ENCODE peak calls at places on chromosomes 5 and 9, in ten cellular contexts. T is PC-3; K is stomach; M is body of pancreas; F is neural progenitor cell; U is brain microvascular endothelial cell; Y is psoas muscle; Z is PC-9; Q is CD8-positive, alpha-beta T cell; G is tibial artery. V is an unnamed sample.

GRCh38 chr5:160959804-160960203 is 107.8 kb upstream of the ATP10B start:
- DNase-seq in M (peak), F (no peak), G (no peak), Z (no peak), T (peak), Q (no peak), U (no peak), K (peak), Y (no peak), V (no peak)

GRCh38 chr5:137619191-137619870 is 116.6 kb downstream of the KLHL3 start:
- DNase-seq in M (peak), Y (peak), U (peak), Q (no peak), F (no peak), Z (peak), K (no peak), G (peak), T (peak), V (peak)

GRCh38 chr5:134477462-134478245 is 47.8 kb upstream of the JADE2 start:
- DNase-seq in K (no peak), Q (no peak), U (peak), M (no peak), G (no peak), Z (no peak), F (no peak), Y (no peak), T (peak), V (no peak)

GRCh38 chr5:172311605-172312004 is 28.0 kb upstream of the UBTD2 start:
- DNase-seq in Y (peak), Z (no peak), T (no peak), M (no peak), G (peak), U (no peak), Q (no peak), F (no peak), K (no peak), V (peak)

GRCh38 chr5:179124329-179124852 is 64.2 kb downstream of the ZNF354C start:
- DNase-seq in F (no peak), Z (no peak), G (no peak), Q (no peak), T (no peak), M (no peak), K (no peak), Y (no peak), U (no peak), V (no peak)

GRCh38 chr5:158450761-158451160 is 591.8 kb upstream of the CLINT1 start:
- DNase-seq in K (no peak), Z (no peak), F (no peak), T (no peak), Q (no peak), M (no peak), U (peak), G (no peak), Y (no peak), V (no peak)

GRCh38 chr5:122256388-122256787 is 55.6 kb upstream of the SNCAIP start:
- DNase-seq in Z (no peak), T (no peak), M (no peak), F (no peak), U (no peak), G (no peak), Y (no peak), K (no peak), Q (no peak), V (no peak)

GRCh38 chr9:108207611-108208051 is 648.2 kb downstream of the ACTL7B start:
- DNase-seq in K (no peak), T (no peak), G (no peak), Z (no peak), F (no peak), Q (no peak), U (no peak), M (no peak), Y (no peak), V (peak)

GRCh38 chr9:128552744-128553221 is 396 bp downstream of the SPTAN1 start:
- DNase-seq in G (peak), F (peak), U (no peak), Q (no peak), M (peak), K (peak), Y (peak), T (peak), Z (peak), V (no peak)

GRCh38 chr5:109767997-109768396 is 78.3 kb downstream of the MAN2A1 start:
- DNase-seq in Z (no peak), Q (no peak), U (no peak), Y (no peak), T (no peak), F (no peak), M (no peak), G (no peak), K (no peak), V (no peak)

GRCh38 chr5:54696931-54697330 is 179.4 kb downstream of the SNX18 start:
- DNase-seq in Z (no peak), G (no peak), T (no peak), U (no peak), K (no peak), M (no peak), Y (no peak), F (no peak), Q (no peak), V (peak)

GRCh38 chr9:137832830-137833590 is 44.6 kb upstream of the CACNA1B start:
- DNase-seq in M (no peak), Y (no peak), K (no peak), F (no peak), Z (no peak), Q (no peak), U (no peak), G (no peak), T (no peak), V (no peak)

GRCh38 chr9:130446111-130446861 is 1.5 kb downstream of the ASS1 start:
- DNase-seq in Q (no peak), M (peak), Y (peak), U (peak), T (peak), Z (peak), G (peak), F (peak), K (peak), V (peak)

GRCh38 chr5:155282503-155283107 is 269.1 kb downstream of the KIF4B start:
- DNase-seq in T (no peak), Q (no peak), K (no peak), G (no peak), U (no peak), F (no peak), Y (no peak), M (no peak), Z (no peak), V (no peak)

GRCh38 chr5:175885813-175886212 is 14.4 kb downstream of the CPLX2 start:
- DNase-seq in U (no peak), Y (no peak), F (no peak), G (no peak), Q (no peak), Z (no peak), K (peak), T (peak), M (no peak), V (peak)

GRCh38 chr9:135035781-135036760 is 51.4 kb upstream of the OLFM1 start:
- DNase-seq in T (no peak), Q (no peak), Z (no peak), U (no peak), G (no peak), M (no peak), K (peak), F (no peak), Y (peak), V (no peak)

GRCh38 chr9:16960084-16960483 is 89.6 kb upstream of the BNC2 start:
- DNase-seq in Q (no peak), Y (no peak), T (peak), M (no peak), K (no peak), Z (no peak), G (no peak), F (no peak), U (peak), V (peak)

GRCh38 chr5:33423018-33423630 is 17.6 kb upstream of the TARS1 start:
- DNase-seq in Z (no peak), M (no peak), F (no peak), Y (no peak), T (peak), U (no peak), K (no peak), Q (no peak), G (no peak), V (peak)

GRCh38 chr5:1886634-1887399 is 4.1 kb upstream of the IRX4 start:
- DNase-seq in K (no peak), Z (no peak), G (no peak), Q (no peak), F (peak), Y (peak), T (no peak), U (no peak), M (no peak), V (no peak)

GRCh38 chr5:145587308-145588071 is 247.7 kb downstream of the PRELID2 start:
- DNase-seq in Q (no peak), F (no peak), T (peak), M (peak), Z (peak), U (peak), Y (no peak), K (no peak), G (no peak), V (peak)

GRCh38 chr5:147558131-147558730 is 48.4 kb upstream of the DPYSL3 start:
- DNase-seq in F (no peak), Z (no peak), U (no peak), K (no peak), M (no peak), T (no peak), Y (no peak), G (no peak), Q (no peak), V (peak)

GRCh38 chr9:70021026-70021571 is 22.5 kb upstream of the MAMDC2 start:
- DNase-seq in Q (no peak), Z (peak), M (no peak), Y (no peak), G (no peak), F (no peak), K (peak), T (peak), U (peak), V (peak)

GRCh38 chr5:108339220-108339619 is 42.7 kb downstream of the FBXL17 start:
- DNase-seq in M (no peak), F (no peak), Q (no peak), Y (no peak), G (no peak), Z (no peak), T (peak), U (no peak), K (no peak), V (peak)

GRCh38 chr5:43560128-43560527 is 3.3 kb upstream of the PAIP1 start:
- DNase-seq in T (peak), M (no peak), F (no peak), Z (peak), Y (no peak), G (no peak), Q (no peak), U (no peak), K (no peak), V (peak)

GRCh38 chr9:137397675-137398423 is 25.1 kb downstream of the EXD3 start:
- DNase-seq in G (no peak), Y (peak), Q (no peak), Z (no peak), F (peak), U (no peak), M (no peak), K (no peak), T (no peak), V (no peak)

GRCh38 chr9:28329323-28329722 is 756.0 kb upstream of the C9orf72 start:
- DNase-seq in G (no peak), U (no peak), F (no peak), K (no peak), M (no peak), Q (no peak), Z (no peak), Y (no peak), T (no peak), V (no peak)

GRCh38 chr9:134775552-134775951 is 105.1 kb upstream of the FCN2 start:
- DNase-seq in U (peak), T (peak), Y (no peak), M (no peak), K (no peak), Q (no peak), Z (no peak), F (no peak), G (no peak), V (peak)

GRCh38 chr5:1967716-1968115 is 85.0 kb upstream of the IRX4 start:
- DNase-seq in Y (no peak), M (no peak), F (no peak), Q (no peak), U (no peak), T (no peak), Z (no peak), G (no peak), K (no peak), V (no peak)

GRCh38 chr9:72150653-72151052 is 1.4 kb downstream of the GDA start:
- DNase-seq in M (no peak), Y (no peak), F (no peak), K (no peak), G (no peak), U (no peak), Z (no peak), Q (no peak), T (no peak), V (no peak)

GRCh38 chr5:141211-141610 is 49.2 kb downstream of the PLEKHG4B start:
- DNase-seq in Y (no peak), K (no peak), F (no peak), U (no peak), G (no peak), T (no peak), Q (no peak), M (no peak), Z (no peak), V (no peak)

DNA sequence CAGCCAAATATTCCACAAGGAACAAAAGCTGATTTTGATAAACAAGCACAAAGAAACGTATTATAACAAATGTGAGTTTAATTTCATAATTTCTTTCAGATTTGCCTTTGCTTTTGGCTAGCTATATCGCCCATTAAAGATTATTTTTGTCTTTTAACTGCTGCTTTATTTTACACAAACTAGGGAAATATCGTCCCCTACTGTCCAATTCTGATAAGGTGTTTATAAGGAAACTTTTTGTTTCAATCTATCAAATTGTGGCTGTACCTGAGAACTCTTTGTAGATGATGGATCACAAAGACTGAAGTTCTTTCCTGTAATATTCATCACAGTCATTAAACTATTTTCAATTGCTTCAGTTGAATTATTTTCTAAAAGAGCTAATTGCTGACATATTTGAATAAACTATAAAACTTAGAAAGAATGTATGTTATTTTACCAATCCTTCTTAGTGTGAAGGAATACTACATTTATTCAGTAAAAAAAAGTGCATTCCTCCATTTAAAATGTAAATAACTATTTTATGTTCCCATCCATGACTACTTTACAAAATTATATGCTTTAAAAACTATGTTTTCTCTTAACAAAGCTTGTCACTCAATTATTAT is 431.3 kb upstream of the ITGA1 start:
- DNase-seq in G (no peak), M (no peak), K (no peak), Q (no peak), T (peak), U (no peak), Z (no peak), Y (no peak), F (peak), V (peak)
- TF ChIP-seq CTCF in G (no peak), M (peak), K (no peak), Q (no peak), T (peak), U (peak), Z (peak), Y (peak), F (peak), V (peak)

GRCh38 chr5:11385901-11386293 is 518.3 kb downstream of the CTNND2 start:
- DNase-seq in G (no peak), Z (no peak), K (no peak), F (peak), Q (no peak), M (no peak), T (no peak), U (no peak), Y (no peak), V (no peak)
- H3K4me3 ChIP-seq in G (no peak), Z (no peak), K (no peak), F (peak), Q (no peak), M (no peak), T (peak), U (no peak), Y (no peak), V (no peak)

GRCh38 chr5:144332265-144332664 is 161.6 kb downstream of the KCTD16 start:
- DNase-seq in Y (no peak), K (no peak), M (peak), T (peak), F (peak), G (no peak), Q (no peak), U (no peak), Z (no peak), V (no peak)
- TF ChIP-seq CTCF in Y (no peak), K (no peak), M (peak), T (no peak), F (peak), G (no peak), Q (no peak), U (no peak), Z (no peak), V (peak)

DNA sequence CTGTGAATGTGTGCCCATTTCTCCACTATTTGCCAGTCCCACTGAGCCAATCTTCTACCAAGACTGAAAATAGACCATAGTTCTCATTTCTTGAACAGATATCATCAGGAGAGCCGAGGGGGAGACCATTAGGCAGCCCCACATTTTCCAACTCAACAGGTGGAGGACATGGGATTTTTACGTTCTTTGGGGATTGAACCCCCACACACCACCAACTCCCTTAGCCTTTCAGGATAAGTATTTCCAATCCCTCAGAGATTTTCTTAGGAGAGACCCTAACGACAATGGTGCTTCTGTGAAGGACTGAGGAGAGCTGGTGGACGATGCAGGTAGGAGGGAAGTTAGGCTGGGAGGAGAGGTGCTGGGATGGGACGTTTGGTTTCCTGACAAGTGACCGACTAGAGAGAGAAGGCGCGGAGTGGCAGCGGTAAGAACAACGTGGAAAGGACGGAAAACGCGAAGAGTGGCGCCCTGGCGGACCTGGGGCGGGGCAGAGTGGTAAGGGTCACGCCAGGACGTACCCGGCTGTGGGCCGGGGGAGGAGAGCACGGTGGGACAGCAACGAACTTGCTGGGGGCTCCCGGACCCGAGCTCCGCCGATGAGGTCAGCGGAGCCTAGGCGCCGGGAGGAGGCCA is 681 bp upstream of the CHSY3 start:
- DNase-seq in Y (no peak), K (no peak), F (peak), T (no peak), U (no peak), G (no peak), Q (no peak), Z (no peak), M (peak), V (no peak)
- H3K4me3 ChIP-seq in Y (peak), K (peak), F (peak), T (peak), U (peak), G (peak), Q (no peak), Z (peak), M (peak), V (peak)

GRCh38 chr5:132489871-132490483 is 596 bp downstream of the IRF1 start:
- DNase-seq in Q (peak), F (peak), Z (no peak), K (peak), T (peak), U (no peak), G (peak), Y (peak), M (peak), V (peak)
- TF ChIP-seq CTCF in Q (no peak), F (no peak), Z (no peak), K (no peak), T (no peak), U (no peak), G (no peak), Y (peak), M (peak), V (no peak)

GRCh38 chr9:125758986-125759811 is 12.0 kb downstream of the PBX3 start:
- DNase-seq in Y (no peak), Q (no peak), M (peak), G (peak), U (no peak), K (no peak), T (peak), Z (no peak), F (peak), V (peak)

GRCh38 chr9:125760537-125760936 is 13.4 kb downstream of the PBX3 start:
- DNase-seq in U (no peak), Y (no peak), Q (no peak), Z (no peak), F (no peak), T (no peak), M (no peak), G (no peak), K (no peak), V (no peak)

GRCh38 chr9:125761685-125762084 is 14.5 kb downstream of the PBX3 start:
- DNase-seq in T (no peak), Q (no peak), Z (no peak), M (no peak), Y (no peak), K (no peak), U (no peak), G (no peak), F (no peak), V (no peak)

GRCh38 chr9:125757834-125758233 is 10.7 kb downstream of the PBX3 start:
- DNase-seq in T (no peak), G (no peak), K (no peak), Q (no peak), U (no peak), M (no peak), F (no peak), Z (no peak), Y (no peak), V (no peak)

DNA sequence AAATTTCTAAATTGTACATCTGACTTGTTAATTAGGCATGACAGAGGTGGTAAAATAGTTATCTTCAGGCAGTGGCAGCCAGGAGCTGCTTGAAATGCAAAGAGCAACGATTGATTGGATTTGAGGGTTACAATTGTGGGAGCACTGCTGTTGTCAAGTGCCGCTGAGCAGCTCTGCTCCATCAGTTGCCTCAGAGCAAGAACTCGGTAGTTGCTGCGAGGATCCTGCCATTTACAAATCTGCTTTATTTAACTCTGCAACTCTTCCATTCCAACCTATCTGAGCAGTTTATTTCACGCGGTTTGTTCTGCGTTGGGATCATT is 12.6 kb downstream of the PBX3 start:
- DNase-seq in F (peak), T (no peak), K (no peak), U (no peak), Z (no peak), M (no peak), Q (no peak), Y (no peak), G (no peak), V (peak)
- H3K4me3 ChIP-seq in F (peak), T (peak), K (peak), U (no peak), Z (no peak), M (no peak), Q (peak), Y (peak), G (no peak), V (peak)

GRCh38 chr9:30116673-30117217 is 2267.7 kb upstream of the ACO1 start:
- DNase-seq in U (no peak), K (no peak), Y (no peak), M (no peak), Z (no peak), T (no peak), Q (no peak), G (no peak), F (no peak), V (no peak)
- TF ChIP-seq CTCF in U (no peak), K (no peak), Y (no peak), M (no peak), Z (no peak), T (no peak), Q (no peak), G (no peak), F (no peak), V (no peak)

V was measured in fibroblast of the aortic adventitia.